ENCODE peak calls at places on chromosome 19, in eight cellular contexts. B is activated effector memory CD4-positive, alpha-beta T cell treated with Interleukin-2 at 50 U/mL for 16 hours; Z is RWPE1; A is PC-3; F is HTR-8/SVneo; M is hypothalamus; L is stimulated activated naive CD4-positive, alpha-beta T cell treated with Interleukin-2 at 50 U/mL for 16 hours; X is activated naive CD8-positive, alpha-beta T cell treated with anti-CD3 and anti-CD28 coated beads, Interleukin-2, amount 50 U/mL, for 24 hours. G is an unnamed sample.

GRCh38 chr19:10800488-10800887 is 35.5 kb downstream of the TMED1 start:
- DNase-seq in B (no peak), Z (no peak), A (no peak), F (no peak), M (peak; percentile 31), L (no peak), X (no peak), G (no peak)

GRCh38 chr19:39858541-39858940 is 12.4 kb upstream of the FBL start:
- DNase-seq in B (no peak), Z (no peak), A (no peak), F (no peak), M (no peak), L (no peak), X (no peak), G (no peak)

GRCh38 chr19:16406356-16406755 is 65.4 kb downstream of the EPS15L1 start:
- DNase-seq in B (no peak), Z (no peak), A (no peak), F (no peak), M (no peak), L (no peak), X (no peak), G (no peak)

GRCh38 chr19:39695759-39696158 is 8.5 kb upstream of the LGALS14 start:
- DNase-seq in B (no peak), Z (no peak), A (no peak), F (no peak), M (no peak), L (no peak), X (no peak), G (no peak)

GRCh38 chr19:46495789-46496099 is at the start of gene PNMA8B:
- DNase-seq in B (no peak), Z (peak; percentile 51), A (no peak), F (no peak), M (peak; percentile 85), L (no peak), X (no peak), G (no peak)

GRCh38 chr19:47766359-47766620 is 12.2 kb upstream of the SELENOW start:
- DNase-seq in B (no peak), Z (no peak), A (no peak), F (no peak), M (no peak), L (no peak), X (no peak), G (no peak)

GRCh38 chr19:29714371-29714952 is 599 bp downstream of the C19orf12 start:
- DNase-seq in B (no peak), Z (peak; percentile 7), A (no peak), F (no peak), M (no peak), L (peak; percentile 59), X (no peak), G (no peak)

GRCh38 chr19:1102407-1103106 is 1.2 kb upstream of the GPX4 start:
- DNase-seq in B (no peak), Z (peak; percentile 85), A (peak; percentile 96), F (peak; percentile 76), M (no peak), L (peak; percentile 80), X (peak; percentile 77), G (peak; percentile 93)

GRCh38 chr19:49799798-49800376 is 13.2 kb downstream of the FUZ start:
- DNase-seq in B (no peak), Z (no peak), A (no peak), F (no peak), M (no peak), L (no peak), X (no peak), G (no peak)

GRCh38 chr19:35585844-35586243 is at the start of gene PMIS2:
- DNase-seq in B (no peak), Z (peak; percentile 38), A (no peak), F (no peak), M (no peak), L (no peak), X (peak; percentile 28), G (no peak)

GRCh38 chr19:401836-402535 is 7.0 kb downstream of the C2CD4C start:
- DNase-seq in B (no peak), Z (no peak), A (no peak), F (no peak), M (no peak), L (no peak), X (no peak), G (no peak)

G was measured in T1000.